ENCODE peak calls at places on chromosomes 6 and 20, in eight cellular contexts. One of them, this sample, is unnamed.

GRCh38 chr6:94956910-94957309 is 620.4 kb upstream of the MANEA start:
- DNase-seq in AG20443: no peak
- DNase-seq in ELF-1: no peak
- DNase-seq in activated CD8-positive, alpha-beta T cell treated with anti-CD3 and anti-CD28 coated beads for 36 hours: peak; percentile 2
- DNase-seq in kidney: no peak
- DNase-seq in stimulated activated CD4-positive, alpha-beta T cell treated with anti-CD3 and anti-CD28 coated beads, Interleukin-15, amount 100 ng/mL, for 1 hour: no peak
- DNase-seq in Right ventricle myocardium superior: no peak
- DNase-seq in CD8-positive, alpha-beta T cell: no peak
- DNase-seq in this sample: no peak

GRCh38 chr6:145756170-145756662 is 20.9 kb upstream of the EPM2A start:
- DNase-seq in Right ventricle myocardium superior: peak; percentile 42
- DNase-seq in kidney: no peak
- DNase-seq in CD8-positive, alpha-beta T cell: no peak
- DNase-seq in ELF-1: no peak
- DNase-seq in stimulated activated CD4-positive, alpha-beta T cell treated with anti-CD3 and anti-CD28 coated beads, Interleukin-15, amount 100 ng/mL, for 1 hour: no peak
- DNase-seq in AG20443: peak; percentile 53
- DNase-seq in activated CD8-positive, alpha-beta T cell treated with anti-CD3 and anti-CD28 coated beads for 36 hours: no peak
- DNase-seq in this sample: peak; percentile 96

GRCh38 chr6:2460216-2460734 is 214.9 kb upstream of the GMDS start:
- DNase-seq in stimulated activated CD4-positive, alpha-beta T cell treated with anti-CD3 and anti-CD28 coated beads, Interleukin-15, amount 100 ng/mL, for 1 hour: no peak
- DNase-seq in AG20443: no peak
- DNase-seq in kidney: no peak
- DNase-seq in activated CD8-positive, alpha-beta T cell treated with anti-CD3 and anti-CD28 coated beads for 36 hours: no peak
- DNase-seq in CD8-positive, alpha-beta T cell: no peak
- DNase-seq in Right ventricle myocardium superior: no peak
- DNase-seq in ELF-1: no peak
- DNase-seq in this sample: no peak

GRCh38 chr6:113969888-113970807 is 800 bp downstream of the HDAC2 start:
- DNase-seq in Right ventricle myocardium superior: peak; percentile 73
- DNase-seq in kidney: peak; percentile 85
- DNase-seq in activated CD8-positive, alpha-beta T cell treated with anti-CD3 and anti-CD28 coated beads for 36 hours: peak; percentile 67
- DNase-seq in CD8-positive, alpha-beta T cell: peak; percentile 30
- DNase-seq in AG20443: peak; percentile 73
- DNase-seq in stimulated activated CD4-positive, alpha-beta T cell treated with anti-CD3 and anti-CD28 coated beads, Interleukin-15, amount 100 ng/mL, for 1 hour: peak; percentile 11
- DNase-seq in ELF-1: peak; percentile 66
- DNase-seq in this sample: peak; percentile 32

GRCh38 chr6:115891111-115891669 is 169.5 kb downstream of the FRK start:
- DNase-seq in stimulated activated CD4-positive, alpha-beta T cell treated with anti-CD3 and anti-CD28 coated beads, Interleukin-15, amount 100 ng/mL, for 1 hour: no peak
- DNase-seq in Right ventricle myocardium superior: no peak
- DNase-seq in ELF-1: no peak
- DNase-seq in CD8-positive, alpha-beta T cell: no peak
- DNase-seq in AG20443: peak; percentile 61
- DNase-seq in kidney: no peak
- DNase-seq in activated CD8-positive, alpha-beta T cell treated with anti-CD3 and anti-CD28 coated beads for 36 hours: peak; percentile 17
- DNase-seq in this sample: peak; percentile 84

GRCh38 chr6:43824741-43825064 is 54.7 kb downstream of the VEGFA start:
- DNase-seq in CD8-positive, alpha-beta T cell: no peak
- DNase-seq in stimulated activated CD4-positive, alpha-beta T cell treated with anti-CD3 and anti-CD28 coated beads, Interleukin-15, amount 100 ng/mL, for 1 hour: no peak
- DNase-seq in kidney: no peak
- DNase-seq in Right ventricle myocardium superior: no peak
- DNase-seq in AG20443: no peak
- DNase-seq in ELF-1: no peak
- DNase-seq in activated CD8-positive, alpha-beta T cell treated with anti-CD3 and anti-CD28 coated beads for 36 hours: no peak
- DNase-seq in this sample: no peak

GRCh38 chr20:61801428-61801827 is 264.3 kb downstream of the TAF4 start:
- DNase-seq in CD8-positive, alpha-beta T cell: no peak
- DNase-seq in activated CD8-positive, alpha-beta T cell treated with anti-CD3 and anti-CD28 coated beads for 36 hours: no peak
- DNase-seq in AG20443: no peak
- DNase-seq in ELF-1: no peak
- DNase-seq in kidney: no peak
- DNase-seq in Right ventricle myocardium superior: peak; percentile 13
- DNase-seq in stimulated activated CD4-positive, alpha-beta T cell treated with anti-CD3 and anti-CD28 coated beads, Interleukin-15, amount 100 ng/mL, for 1 hour: no peak
- DNase-seq in this sample: no peak

GRCh38 chr20:18689557-18689956 is 101.7 kb downstream of the DTD1 start:
- DNase-seq in Right ventricle myocardium superior: no peak
- DNase-seq in activated CD8-positive, alpha-beta T cell treated with anti-CD3 and anti-CD28 coated beads for 36 hours: no peak
- DNase-seq in AG20443: no peak
- DNase-seq in kidney: no peak
- DNase-seq in ELF-1: no peak
- DNase-seq in stimulated activated CD4-positive, alpha-beta T cell treated with anti-CD3 and anti-CD28 coated beads, Interleukin-15, amount 100 ng/mL, for 1 hour: no peak
- DNase-seq in CD8-positive, alpha-beta T cell: no peak
- DNase-seq in this sample: no peak

GRCh38 chr20:33992145-33992922 is 1.4 kb upstream of the RALY start:
- DNase-seq in kidney: no peak
- DNase-seq in activated CD8-positive, alpha-beta T cell treated with anti-CD3 and anti-CD28 coated beads for 36 hours: no peak
- DNase-seq in Right ventricle myocardium superior: no peak
- DNase-seq in CD8-positive, alpha-beta T cell: no peak
- DNase-seq in AG20443: peak; percentile 32
- DNase-seq in stimulated activated CD4-positive, alpha-beta T cell treated with anti-CD3 and anti-CD28 coated beads, Interleukin-15, amount 100 ng/mL, for 1 hour: no peak
- DNase-seq in ELF-1: peak; percentile 23
- DNase-seq in this sample: peak; percentile 63

GRCh38 chr6:155273438-155273837 is 9.6 kb downstream of the CLDN20 start:
- DNase-seq in Right ventricle myocardium superior: no peak
- DNase-seq in ELF-1: peak; percentile 67
- DNase-seq in activated CD8-positive, alpha-beta T cell treated with anti-CD3 and anti-CD28 coated beads for 36 hours: no peak
- DNase-seq in AG20443: peak; percentile 24
- DNase-seq in stimulated activated CD4-positive, alpha-beta T cell treated with anti-CD3 and anti-CD28 coated beads, Interleukin-15, amount 100 ng/mL, for 1 hour: no peak
- DNase-seq in kidney: no peak
- DNase-seq in CD8-positive, alpha-beta T cell: no peak
- DNase-seq in this sample: peak; percentile 94

GRCh38 chr6:158011980-158012566 is 30.4 kb downstream of the SYNJ2 start:
- DNase-seq in CD8-positive, alpha-beta T cell: no peak
- DNase-seq in activated CD8-positive, alpha-beta T cell treated with anti-CD3 and anti-CD28 coated beads for 36 hours: no peak
- DNase-seq in Right ventricle myocardium superior: peak; percentile 5
- DNase-seq in kidney: peak; percentile 44
- DNase-seq in stimulated activated CD4-positive, alpha-beta T cell treated with anti-CD3 and anti-CD28 coated beads, Interleukin-15, amount 100 ng/mL, for 1 hour: no peak
- DNase-seq in ELF-1: no peak
- DNase-seq in AG20443: no peak
- DNase-seq in this sample: no peak

GRCh38 chr20:44430270-44431065 is 45.2 kb upstream of the TTPAL start:
- DNase-seq in AG20443: no peak
- DNase-seq in activated CD8-positive, alpha-beta T cell treated with anti-CD3 and anti-CD28 coated beads for 36 hours: no peak
- DNase-seq in ELF-1: no peak
- DNase-seq in CD8-positive, alpha-beta T cell: no peak
- DNase-seq in kidney: no peak
- DNase-seq in Right ventricle myocardium superior: no peak
- DNase-seq in stimulated activated CD4-positive, alpha-beta T cell treated with anti-CD3 and anti-CD28 coated beads, Interleukin-15, amount 100 ng/mL, for 1 hour: no peak
- DNase-seq in this sample: no peak

GRCh38 chr20:44736170-44737021 is 9.3 kb upstream of the KCNK15 start:
- DNase-seq in activated CD8-positive, alpha-beta T cell treated with anti-CD3 and anti-CD28 coated beads for 36 hours: peak; percentile 50
- DNase-seq in AG20443: peak; percentile 66
- DNase-seq in kidney: peak; percentile 42
- DNase-seq in Right ventricle myocardium superior: no peak
- DNase-seq in stimulated activated CD4-positive, alpha-beta T cell treated with anti-CD3 and anti-CD28 coated beads, Interleukin-15, amount 100 ng/mL, for 1 hour: no peak
- DNase-seq in CD8-positive, alpha-beta T cell: no peak
- DNase-seq in ELF-1: peak; percentile 82
- DNase-seq in this sample: peak; percentile 67

GRCh38 chr20:22776369-22776768 is 192.0 kb upstream of the FOXA2 start:
- DNase-seq in Right ventricle myocardium superior: no peak
- DNase-seq in kidney: no peak
- DNase-seq in AG20443: no peak
- DNase-seq in CD8-positive, alpha-beta T cell: no peak
- DNase-seq in ELF-1: no peak
- DNase-seq in stimulated activated CD4-positive, alpha-beta T cell treated with anti-CD3 and anti-CD28 coated beads, Interleukin-15, amount 100 ng/mL, for 1 hour: no peak
- DNase-seq in activated CD8-positive, alpha-beta T cell treated with anti-CD3 and anti-CD28 coated beads for 36 hours: no peak
- DNase-seq in this sample: no peak

GRCh38 chr6:74899416-74899815 is 306.4 kb downstream of the COL12A1 start:
- DNase-seq in AG20443: no peak
- DNase-seq in stimulated activated CD4-positive, alpha-beta T cell treated with anti-CD3 and anti-CD28 coated beads, Interleukin-15, amount 100 ng/mL, for 1 hour: no peak
- DNase-seq in activated CD8-positive, alpha-beta T cell treated with anti-CD3 and anti-CD28 coated beads for 36 hours: no peak
- DNase-seq in kidney: no peak
- DNase-seq in ELF-1: no peak
- DNase-seq in Right ventricle myocardium superior: no peak
- DNase-seq in CD8-positive, alpha-beta T cell: no peak
- DNase-seq in this sample: peak; percentile 79

GRCh38 chr6:170147056-170147787 is 143.7 kb downstream of the DLL1 start:
- DNase-seq in Right ventricle myocardium superior: peak; percentile 57
- DNase-seq in ELF-1: no peak
- DNase-seq in activated CD8-positive, alpha-beta T cell treated with anti-CD3 and anti-CD28 coated beads for 36 hours: peak; percentile 34
- DNase-seq in kidney: peak; percentile 74
- DNase-seq in CD8-positive, alpha-beta T cell: no peak
- DNase-seq in AG20443: peak; percentile 45
- DNase-seq in stimulated activated CD4-positive, alpha-beta T cell treated with anti-CD3 and anti-CD28 coated beads, Interleukin-15, amount 100 ng/mL, for 1 hour: no peak
- DNase-seq in this sample: no peak

GRCh38 chr6:161832622-161833021 is 558.8 kb upstream of the AGPAT4 start:
- DNase-seq in CD8-positive, alpha-beta T cell: no peak
- DNase-seq in Right ventricle myocardium superior: no peak
- DNase-seq in ELF-1: no peak
- DNase-seq in activated CD8-positive, alpha-beta T cell treated with anti-CD3 and anti-CD28 coated beads for 36 hours: no peak
- DNase-seq in stimulated activated CD4-positive, alpha-beta T cell treated with anti-CD3 and anti-CD28 coated beads, Interleukin-15, amount 100 ng/mL, for 1 hour: no peak
- DNase-seq in kidney: no peak
- DNase-seq in AG20443: no peak
- DNase-seq in this sample: no peak

GRCh38 chr20:18057106-18057993 is at the start of gene OVOL2:
- DNase-seq in stimulated activated CD4-positive, alpha-beta T cell treated with anti-CD3 and anti-CD28 coated beads, Interleukin-15, amount 100 ng/mL, for 1 hour: no peak
- DNase-seq in ELF-1: peak; percentile 81
- DNase-seq in AG20443: peak; percentile 20
- DNase-seq in CD8-positive, alpha-beta T cell: no peak
- DNase-seq in kidney: peak; percentile 94
- DNase-seq in Right ventricle myocardium superior: no peak
- DNase-seq in activated CD8-positive, alpha-beta T cell treated with anti-CD3 and anti-CD28 coated beads for 36 hours: no peak
- DNase-seq in this sample: peak; percentile 82

GRCh38 chr6:164721460-164721859 is 587.9 kb downstream of the C6orf118 start:
- DNase-seq in CD8-positive, alpha-beta T cell: no peak
- DNase-seq in activated CD8-positive, alpha-beta T cell treated with anti-CD3 and anti-CD28 coated beads for 36 hours: no peak
- DNase-seq in kidney: no peak
- DNase-seq in ELF-1: no peak
- DNase-seq in AG20443: no peak
- DNase-seq in stimulated activated CD4-positive, alpha-beta T cell treated with anti-CD3 and anti-CD28 coated beads, Interleukin-15, amount 100 ng/mL, for 1 hour: no peak
- DNase-seq in Right ventricle myocardium superior: no peak
- DNase-seq in this sample: no peak

GRCh38 chr6:138227316-138227781 is 9.1 kb upstream of the PBOV1 start:
- DNase-seq in ELF-1: no peak
- DNase-seq in AG20443: no peak
- DNase-seq in activated CD8-positive, alpha-beta T cell treated with anti-CD3 and anti-CD28 coated beads for 36 hours: no peak
- DNase-seq in stimulated activated CD4-positive, alpha-beta T cell treated with anti-CD3 and anti-CD28 coated beads, Interleukin-15, amount 100 ng/mL, for 1 hour: no peak
- DNase-seq in CD8-positive, alpha-beta T cell: no peak
- DNase-seq in kidney: no peak
- DNase-seq in Right ventricle myocardium superior: no peak
- DNase-seq in this sample: no peak

GRCh38 chr6:169832247-169832948 is 81.0 kb downstream of the ERMARD start:
- DNase-seq in stimulated activated CD4-positive, alpha-beta T cell treated with anti-CD3 and anti-CD28 coated beads, Interleukin-15, amount 100 ng/mL, for 1 hour: no peak
- DNase-seq in AG20443: no peak
- DNase-seq in activated CD8-positive, alpha-beta T cell treated with anti-CD3 and anti-CD28 coated beads for 36 hours: no peak
- DNase-seq in kidney: no peak
- DNase-seq in Right ventricle myocardium superior: no peak
- DNase-seq in CD8-positive, alpha-beta T cell: no peak
- DNase-seq in ELF-1: no peak
- DNase-seq in this sample: no peak